ENCODE peak calls at places on chromosomes 4 and X, in five cellular contexts. I is H9; H is left colon; Q is activated CD4-positive, alpha-beta T cell treated with anti-CD3 and anti-CD28 coated beads for 24 hours; A is stimulated activated CD8-positive, alpha-beta memory T cell treated with anti-CD3 and anti-CD28 coated beads, Interleukin-7, amount 100 ng/mL, for 24 hours. T is an unnamed sample.

GRCh38 chr4:150337709-150338108 is 244.2 kb upstream of the MAB21L2 start:
- DNase-seq in I (no peak), H (no peak), Q (no peak), A (no peak), T (no peak)

GRCh38 chr4:182752158-182752910 is 164.9 kb downstream of the DCTD start:
- DNase-seq in I (no peak), H (no peak), Q (no peak), A (no peak), T (no peak)

GRCh38 chr4:51831133-51831532 is 11.8 kb upstream of the DCUN1D4 start:
- DNase-seq in I (peak; percentile 67), H (peak; percentile 53), Q (peak; percentile 36), A (peak; percentile 33), T (no peak)

GRCh38 chr4:158722291-158722916 is 792 bp downstream of the PPID start:
- DNase-seq in I (peak; percentile 26), H (peak; percentile 27), Q (no peak), A (no peak), T (no peak)

GRCh38 chr4:185358514-185359433 is 37.0 kb downstream of the LRP2BP start:
- DNase-seq in I (no peak), H (no peak), Q (no peak), A (no peak), T (no peak)

GRCh38 chr4:73127839-73128448 is 58.4 kb upstream of the COX18 start:
- DNase-seq in I (no peak), H (no peak), Q (no peak), A (no peak), T (no peak)

GRCh38 chr4:212438-213174 is 88.3 kb downstream of the ZNF718 start:
- DNase-seq in I (no peak), H (peak; percentile 52), Q (no peak), A (no peak), T (peak; percentile 73)

GRCh38 chr4:176340871-176341685 is 21.3 kb downstream of the SPCS3 start:
- DNase-seq in I (no peak), H (no peak), Q (no peak), A (no peak), T (no peak)

GRCh38 chr4:165207016-165207430 is 338 bp upstream of the KLHL2 start:
- DNase-seq in I (peak; percentile 33), H (peak; percentile 30), Q (no peak), A (peak; percentile 25), T (no peak)

GRCh38 chr4:76590847-76591281 is 155.8 kb downstream of the SHROOM3 start:
- DNase-seq in I (no peak), H (no peak), Q (no peak), A (no peak), T (no peak)

GRCh38 chrX:49846004-49846403 is 16.9 kb downstream of the PAGE4 start:
- DNase-seq in I (no peak), H (no peak), Q (no peak), A (no peak), T (no peak)

T was measured in D721Med.